ENCODE peak calls at places on chromosomes 11 and 22, in five cellular contexts. One of them, this sample, is unnamed.

GRCh38 chr11:98300777-98301176 is 720.0 kb upstream of the CNTN5 start:
- DNase-seq in right lobe of liver: no peak
- DNase-seq in progenitor cell of endocrine pancreas: no peak
- DNase-seq in fibroblast of the aortic adventitia: no peak
- DNase-seq in psoas muscle: no peak
- DNase-seq in this sample: no peak

GRCh38 chr22:36232715-36233401 is 6.5 kb downstream of the APOL2 start:
- DNase-seq in psoas muscle: no peak
- DNase-seq in progenitor cell of endocrine pancreas: no peak
- DNase-seq in right lobe of liver: no peak
- DNase-seq in fibroblast of the aortic adventitia: no peak
- DNase-seq in this sample: no peak

GRCh38 chr11:114275295-114275694 is 20.9 kb upstream of the NNMT start:
- DNase-seq in progenitor cell of endocrine pancreas: no peak
- DNase-seq in fibroblast of the aortic adventitia: no peak
- DNase-seq in psoas muscle: peak
- DNase-seq in right lobe of liver: no peak
- DNase-seq in this sample: no peak

GRCh38 chr11:70931430-70931829 is 320.9 kb downstream of the SHANK2 start:
- DNase-seq in psoas muscle: no peak
- DNase-seq in fibroblast of the aortic adventitia: no peak
- DNase-seq in progenitor cell of endocrine pancreas: no peak
- DNase-seq in right lobe of liver: no peak
- DNase-seq in this sample: no peak

GRCh38 chr22:22703715-22704114 is 59.3 kb downstream of the GGTLC2 start:
- DNase-seq in psoas muscle: no peak
- DNase-seq in progenitor cell of endocrine pancreas: no peak
- DNase-seq in fibroblast of the aortic adventitia: no peak
- DNase-seq in right lobe of liver: peak
- DNase-seq in this sample: no peak

GRCh38 chr22:46612904-46613605 is 7.1 kb upstream of the GRAMD4 start:
- DNase-seq in right lobe of liver: no peak
- DNase-seq in fibroblast of the aortic adventitia: no peak
- DNase-seq in psoas muscle: peak
- DNase-seq in progenitor cell of endocrine pancreas: no peak
- DNase-seq in this sample: no peak

GRCh38 chr22:37898441-37899181 is 7.5 kb upstream of the MICALL1 start:
- DNase-seq in fibroblast of the aortic adventitia: no peak
- DNase-seq in psoas muscle: no peak
- DNase-seq in progenitor cell of endocrine pancreas: no peak
- DNase-seq in right lobe of liver: no peak
- DNase-seq in this sample: no peak

GRCh38 chr11:118406599-118407166 is 5.3 kb downstream of the ATP5MG start:
- DNase-seq in fibroblast of the aortic adventitia: no peak
- DNase-seq in psoas muscle: no peak
- DNase-seq in progenitor cell of endocrine pancreas: no peak
- DNase-seq in right lobe of liver: no peak
- DNase-seq in this sample: no peak

GRCh38 chr22:20777420-20778177 is 3.7 kb downstream of the SERPIND1 start:
- DNase-seq in progenitor cell of endocrine pancreas: no peak
- DNase-seq in psoas muscle: no peak
- DNase-seq in fibroblast of the aortic adventitia: peak
- DNase-seq in right lobe of liver: peak
- DNase-seq in this sample: no peak

GRCh38 chr11:106278391-106278790 is 200.9 kb downstream of the AASDHPPT start:
- DNase-seq in right lobe of liver: no peak
- DNase-seq in progenitor cell of endocrine pancreas: no peak
- DNase-seq in psoas muscle: no peak
- DNase-seq in fibroblast of the aortic adventitia: peak
- DNase-seq in this sample: no peak

GRCh38 chr11:67484847-67485311 is 2.1 kb downstream of the AIP start:
- DNase-seq in progenitor cell of endocrine pancreas: no peak
- DNase-seq in fibroblast of the aortic adventitia: no peak
- DNase-seq in psoas muscle: no peak
- DNase-seq in right lobe of liver: no peak
- DNase-seq in this sample: no peak

GRCh38 chr22:42299586-42300285 is 29.3 kb upstream of the TCF20 start:
- DNase-seq in psoas muscle: no peak
- DNase-seq in progenitor cell of endocrine pancreas: no peak
- DNase-seq in right lobe of liver: no peak
- DNase-seq in fibroblast of the aortic adventitia: no peak
- DNase-seq in this sample: no peak

GRCh38 chr11:117481036-117481435 is 153.4 kb downstream of the CEP164 start:
- DNase-seq in progenitor cell of endocrine pancreas: no peak
- DNase-seq in right lobe of liver: no peak
- DNase-seq in fibroblast of the aortic adventitia: no peak
- DNase-seq in psoas muscle: no peak
- DNase-seq in this sample: no peak

GRCh38 chr11:117807482-117808272 is 10.7 kb upstream of the DSCAML1 start:
- DNase-seq in progenitor cell of endocrine pancreas: peak
- DNase-seq in fibroblast of the aortic adventitia: peak
- DNase-seq in right lobe of liver: peak
- DNase-seq in psoas muscle: peak
- DNase-seq in this sample: peak

GRCh38 chr22:24930678-24931077 is 15.8 kb downstream of the LHFPL7 start:
- DNase-seq in fibroblast of the aortic adventitia: no peak
- DNase-seq in psoas muscle: no peak
- DNase-seq in progenitor cell of endocrine pancreas: no peak
- DNase-seq in right lobe of liver: no peak
- DNase-seq in this sample: no peak

GRCh38 chr11:104918113-104918824 is 20.0 kb upstream of the CASP12 start:
- DNase-seq in right lobe of liver: no peak
- DNase-seq in psoas muscle: no peak
- DNase-seq in fibroblast of the aortic adventitia: peak
- DNase-seq in progenitor cell of endocrine pancreas: no peak
- DNase-seq in this sample: no peak

GRCh38 chr22:49350441-49351121 is 477.1 kb downstream of the BRD1 start:
- DNase-seq in right lobe of liver: no peak
- DNase-seq in fibroblast of the aortic adventitia: no peak
- DNase-seq in psoas muscle: no peak
- DNase-seq in progenitor cell of endocrine pancreas: no peak
- DNase-seq in this sample: no peak

DNA sequence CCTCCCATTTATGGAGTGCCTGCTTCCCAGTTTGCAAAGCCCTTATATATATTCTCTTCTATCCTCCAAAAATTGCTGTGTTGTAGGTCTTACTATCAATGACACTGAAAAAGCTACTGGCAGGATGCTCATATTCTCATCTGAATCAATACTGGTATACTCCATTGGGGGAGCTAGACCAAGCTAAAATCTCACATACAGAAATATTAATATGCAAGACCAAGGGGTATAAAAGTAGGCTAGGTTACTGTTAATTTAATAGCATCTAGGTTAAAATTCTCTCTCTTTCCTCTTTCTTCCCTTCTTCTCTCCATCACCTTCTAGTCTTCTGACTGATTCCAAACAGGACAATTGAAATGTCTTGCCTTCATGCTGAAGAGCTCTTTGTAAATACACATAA is 17.1 kb upstream of the BDNF start:
- DNase-seq in right lobe of liver: no peak
- DNase-seq in progenitor cell of endocrine pancreas: no peak
- DNase-seq in psoas muscle: no peak
- DNase-seq in fibroblast of the aortic adventitia: peak
- DNase-seq in this sample: no peak
- TF ChIP-seq CTCF in right lobe of liver: no peak
- TF ChIP-seq CTCF in progenitor cell of endocrine pancreas: peak
- TF ChIP-seq CTCF in psoas muscle: peak
- TF ChIP-seq CTCF in fibroblast of the aortic adventitia: peak
- TF ChIP-seq CTCF in this sample: peak

GRCh38 chr11:130124096-130124495 is 35.5 kb upstream of the ST14 start:
- DNase-seq in right lobe of liver: peak
- DNase-seq in fibroblast of the aortic adventitia: peak
- DNase-seq in progenitor cell of endocrine pancreas: no peak
- DNase-seq in psoas muscle: peak
- DNase-seq in this sample: no peak
- TF ChIP-seq CTCF in right lobe of liver: no peak
- TF ChIP-seq CTCF in fibroblast of the aortic adventitia: no peak
- TF ChIP-seq CTCF in progenitor cell of endocrine pancreas: no peak
- TF ChIP-seq CTCF in psoas muscle: no peak
- TF ChIP-seq CTCF in this sample: no peak

GRCh38 chr11:134277176-134278001 is 1.2 kb downstream of the GLB1L3 start:
- DNase-seq in progenitor cell of endocrine pancreas: no peak
- DNase-seq in right lobe of liver: no peak
- DNase-seq in fibroblast of the aortic adventitia: no peak
- DNase-seq in psoas muscle: no peak
- DNase-seq in this sample: peak

GRCh38 chr11:134278356-134278755 is 2.2 kb downstream of the GLB1L3 start:
- DNase-seq in fibroblast of the aortic adventitia: no peak
- DNase-seq in right lobe of liver: no peak
- DNase-seq in psoas muscle: no peak
- DNase-seq in progenitor cell of endocrine pancreas: no peak
- DNase-seq in this sample: no peak

GRCh38 chr11:134275534-134276395 is at the start of gene GLB1L3:
- DNase-seq in fibroblast of the aortic adventitia: peak
- DNase-seq in progenitor cell of endocrine pancreas: peak
- DNase-seq in right lobe of liver: no peak
- DNase-seq in psoas muscle: no peak
- DNase-seq in this sample: peak

GRCh38 chr11:134275188-134275533 is 1.0 kb upstream of the GLB1L3 start:
- DNase-seq in right lobe of liver: no peak
- DNase-seq in psoas muscle: no peak
- DNase-seq in fibroblast of the aortic adventitia: no peak
- DNase-seq in progenitor cell of endocrine pancreas: no peak
- DNase-seq in this sample: no peak

DNA sequence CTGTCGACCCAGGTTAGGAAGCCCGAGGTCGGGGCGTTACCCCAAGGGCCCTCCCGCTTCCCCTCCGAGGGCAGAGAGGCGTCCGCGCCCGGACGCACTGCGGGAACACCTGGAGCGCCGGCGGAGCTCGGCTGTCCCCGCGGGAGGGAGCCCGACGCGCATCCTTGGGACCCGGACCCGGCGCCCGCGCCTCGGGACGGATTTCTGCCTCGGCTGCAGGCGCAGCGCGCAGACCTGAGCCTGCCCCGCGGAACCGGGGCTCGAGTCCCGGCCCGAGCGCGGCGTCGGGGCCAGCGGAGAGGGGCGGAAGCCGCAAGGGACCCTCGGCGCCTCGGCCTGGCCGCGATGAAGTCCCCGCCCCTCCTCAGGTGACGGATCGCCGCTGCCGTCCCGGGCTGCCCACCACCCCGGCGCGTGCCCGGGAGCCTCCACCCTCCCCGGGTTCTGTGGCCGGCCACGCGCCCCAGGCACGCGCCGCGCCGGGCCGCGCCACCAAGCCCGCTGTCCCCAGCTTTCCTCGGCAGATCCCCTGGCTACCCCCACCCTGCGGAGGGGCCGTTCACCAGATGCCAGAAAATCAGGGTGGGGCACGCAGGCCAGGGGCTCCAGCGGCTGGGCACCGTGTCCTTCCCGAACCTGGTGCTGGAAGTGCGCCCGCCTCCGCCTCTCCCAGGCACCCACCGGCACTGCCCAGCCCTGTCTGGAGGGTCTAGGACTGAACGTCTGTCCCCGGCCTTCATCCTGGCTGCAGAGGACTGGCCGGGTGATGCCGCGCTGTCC is 407 bp downstream of the GLB1L3 start:
- DNase-seq in progenitor cell of endocrine pancreas: no peak
- DNase-seq in psoas muscle: no peak
- DNase-seq in fibroblast of the aortic adventitia: no peak
- DNase-seq in right lobe of liver: no peak
- DNase-seq in this sample: peak
- TF ChIP-seq CTCF in progenitor cell of endocrine pancreas: no peak
- TF ChIP-seq CTCF in psoas muscle: no peak
- TF ChIP-seq CTCF in fibroblast of the aortic adventitia: no peak
- TF ChIP-seq CTCF in right lobe of liver: no peak
- TF ChIP-seq CTCF in this sample: no peak

GRCh38 chr11:134228625-134229024 is 4.2 kb downstream of the VPS26B start:
- DNase-seq in psoas muscle: no peak
- DNase-seq in progenitor cell of endocrine pancreas: no peak
- DNase-seq in right lobe of liver: no peak
- DNase-seq in fibroblast of the aortic adventitia: no peak
- DNase-seq in this sample: no peak

GRCh38 chr11:134224710-134225662 is 515 bp downstream of the VPS26B start:
- DNase-seq in progenitor cell of endocrine pancreas: peak
- DNase-seq in right lobe of liver: peak
- DNase-seq in fibroblast of the aortic adventitia: no peak
- DNase-seq in psoas muscle: peak
- DNase-seq in this sample: peak

GRCh38 chr11:134223066-134223465 is 701 bp downstream of the NCAPD3 start:
- DNase-seq in psoas muscle: no peak
- DNase-seq in progenitor cell of endocrine pancreas: no peak
- DNase-seq in fibroblast of the aortic adventitia: no peak
- DNase-seq in right lobe of liver: no peak
- DNase-seq in this sample: no peak

GRCh38 chr11:134226806-134227325 is 2.4 kb downstream of the VPS26B start:
- DNase-seq in right lobe of liver: no peak
- DNase-seq in fibroblast of the aortic adventitia: no peak
- DNase-seq in psoas muscle: no peak
- DNase-seq in progenitor cell of endocrine pancreas: no peak
- DNase-seq in this sample: no peak

GRCh38 chr11:134223836-134224709 is at the start of the genes NCAPD3 and VPS26B:
- DNase-seq in psoas muscle: peak
- DNase-seq in progenitor cell of endocrine pancreas: peak
- DNase-seq in fibroblast of the aortic adventitia: peak
- DNase-seq in right lobe of liver: peak
- DNase-seq in this sample: peak
- TF ChIP-seq CTCF in psoas muscle: no peak
- TF ChIP-seq CTCF in progenitor cell of endocrine pancreas: no peak
- TF ChIP-seq CTCF in fibroblast of the aortic adventitia: no peak
- TF ChIP-seq CTCF in right lobe of liver: no peak
- TF ChIP-seq CTCF in this sample: no peak

DNA sequence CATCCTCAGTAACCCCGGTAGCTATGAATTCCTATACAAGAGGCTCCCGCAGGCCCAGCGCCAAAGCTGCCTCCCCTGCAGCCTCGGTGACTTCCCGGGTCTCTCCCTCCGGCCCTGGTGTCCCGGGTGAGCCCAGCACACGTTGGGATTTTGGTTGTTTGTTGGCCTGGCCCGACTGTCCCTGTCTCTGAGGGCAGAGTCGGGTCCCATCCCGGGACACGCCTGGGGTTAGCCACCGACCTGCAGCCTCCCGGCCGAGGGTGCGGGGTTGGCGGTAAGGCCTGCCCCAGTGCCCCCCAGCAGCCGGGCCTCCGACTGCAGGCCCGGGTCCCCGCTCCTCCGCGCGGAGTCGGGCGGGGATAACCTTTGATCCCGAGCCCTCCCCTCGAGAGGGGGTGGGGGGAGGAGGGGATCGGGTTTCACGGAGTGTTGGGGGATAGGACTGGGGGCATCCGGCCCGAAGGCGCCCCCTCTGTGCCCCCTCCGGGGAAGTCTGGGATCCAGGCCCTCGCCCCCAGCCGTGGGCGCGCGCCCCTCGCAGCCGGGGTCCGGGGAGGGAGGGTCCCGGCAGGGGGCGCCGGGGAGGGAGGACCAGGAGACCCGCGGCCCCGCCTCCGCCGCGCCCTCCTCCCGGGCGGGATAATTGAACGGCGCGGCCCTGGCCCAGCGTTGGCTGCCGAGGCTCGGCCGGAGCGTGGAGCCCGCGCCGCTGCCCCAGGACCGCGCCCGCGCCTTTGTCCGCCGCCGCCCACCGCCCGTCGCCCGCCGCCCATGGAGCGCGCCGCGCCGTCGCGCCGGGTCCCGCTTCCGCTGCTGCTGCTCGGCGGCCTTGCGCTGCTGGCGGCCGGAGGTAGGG is at the start of gene FBLN1:
- DNase-seq in right lobe of liver: no peak
- DNase-seq in fibroblast of the aortic adventitia: no peak
- DNase-seq in psoas muscle: peak
- DNase-seq in progenitor cell of endocrine pancreas: peak
- DNase-seq in this sample: peak
- TF ChIP-seq CTCF in right lobe of liver: no peak
- TF ChIP-seq CTCF in fibroblast of the aortic adventitia: peak
- TF ChIP-seq CTCF in psoas muscle: no peak
- TF ChIP-seq CTCF in progenitor cell of endocrine pancreas: peak
- TF ChIP-seq CTCF in this sample: peak